ENCODE peak calls at places on chromosome 12, in nine cellular contexts. J is IMR-90, S is testis, P is lower lobe of right lung, H is bronchial epithelial cell, Z is prostate gland, U is PC-9, X is HCT116, N is brain microvascular endothelial cell. E is an unnamed sample. For H3K36me3, the result is how much of the 10 kb centered on the place peaks cover.

GRCh38 chr12:92080390-92081285 is 65.0 kb downstream of the BTG1 start:
- DNase-seq in J (peak), S (no peak), P (no peak), H (peak), Z (peak), U (peak), X (peak), N (peak), E (peak)

GRCh38 chr12:116577149-116577548 is 18.0 kb downstream of the MAP1LC3B2 start:
- DNase-seq in J (peak), S (no peak), P (no peak), H (no peak), Z (no peak), U (no peak), X (no peak), N (no peak), E (no peak)

GRCh38 chr12:4891866-4892265 is 17.8 kb upstream of the KCNA1 start:
- DNase-seq in J (no peak), S (no peak), P (no peak), H (no peak), Z (no peak), U (no peak), X (no peak), N (no peak), E (no peak)

GRCh38 chr12:104649913-104650312 is 193.2 kb downstream of the CHST11 start:
- DNase-seq in J (no peak), S (no peak), P (no peak), H (no peak), Z (no peak), U (no peak), X (no peak), N (no peak), E (no peak)

GRCh38 chr12:80033457-80033856 is 65.9 kb upstream of the OTOGL start:
- DNase-seq in J (peak), S (no peak), P (no peak), H (peak), Z (no peak), U (no peak), X (no peak), N (peak), E (peak)

GRCh38 chr12:111451649-111452129 is 46.0 kb downstream of the SH2B3 start:
- DNase-seq in J (peak), S (peak), P (no peak), H (peak), Z (no peak), U (no peak), X (peak), N (no peak), E (no peak)

GRCh38 chr12:77742631-77743030 is 88.1 kb upstream of the NAV3 start:
- DNase-seq in J (no peak), S (no peak), P (no peak), H (peak), Z (no peak), U (no peak), X (no peak), N (no peak), E (no peak)

GRCh38 chr12:111412007-111412829 is 6.5 kb downstream of the SH2B3 start:
- DNase-seq in J (no peak), S (no peak), P (no peak), H (no peak), Z (no peak), U (no peak), X (no peak), N (no peak), E (no peak)

GRCh38 chr12:58711968-58712367 is 208.3 kb downstream of the LRIG3 start:
- DNase-seq in J (peak), S (no peak), P (no peak), H (no peak), Z (no peak), U (no peak), X (no peak), N (peak), E (no peak)

GRCh38 chr12:51678086-51678724 is 87.2 kb downstream of the SCN8A start:
- DNase-seq in J (peak), S (peak), P (no peak), H (peak), Z (peak), U (peak), X (peak), N (peak), E (peak)

GRCh38 chr12:16568873-16569272 is 37.1 kb downstream of the LMO3 start:
- DNase-seq in J (no peak), S (no peak), P (no peak), H (peak), Z (no peak), U (no peak), X (no peak), N (no peak), E (no peak)
- H3K4me3 ChIP-seq in J (no peak), S (no peak), P (no peak), H (no peak), Z (no peak), U (no peak), X (no peak), N (no peak), E (no peak)

DNA sequence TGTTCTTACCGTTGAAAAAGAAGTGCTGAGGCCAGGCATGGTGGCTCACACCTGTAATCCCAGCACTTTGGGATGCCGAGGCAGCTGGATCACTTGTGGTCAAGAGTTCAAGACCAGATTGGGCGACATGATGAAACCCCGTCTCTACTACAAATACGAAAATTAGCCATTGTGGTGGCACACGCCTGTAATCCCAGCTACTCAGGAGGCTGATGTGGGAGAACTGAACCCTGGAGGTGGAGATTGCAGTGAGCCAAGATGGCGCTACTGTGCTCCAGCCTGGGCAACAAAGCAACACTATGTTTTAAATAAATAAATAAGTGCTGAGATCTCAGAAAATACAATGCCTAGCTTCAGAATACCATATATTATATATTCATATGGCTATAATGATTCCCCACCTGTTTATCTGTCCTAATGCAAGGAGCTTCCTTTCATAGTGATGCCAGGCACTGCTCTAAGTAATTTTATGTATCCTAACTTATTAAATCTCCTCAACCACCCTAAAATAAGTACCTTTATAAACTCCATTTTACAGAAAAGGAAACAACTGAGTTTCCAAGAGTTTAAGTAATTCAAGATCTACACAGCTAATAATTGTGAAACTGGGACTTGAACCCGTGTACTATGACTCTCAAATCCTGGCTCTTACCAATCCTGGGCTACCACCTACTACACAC is 7.3 kb downstream of the PHLDA1 start:
- DNase-seq in J (peak), S (no peak), P (no peak), H (no peak), Z (no peak), U (no peak), X (no peak), N (peak), E (no peak)
- TF ChIP-seq CTCF in J (no peak), S (no peak), P (no peak), H (no peak), Z (no peak), U (no peak), X (no peak), N (peak), E (no peak)

GRCh38 chr12:95513599-95513998 is 37.7 kb downstream of the USP44 start:
- DNase-seq in J (no peak), S (no peak), P (no peak), H (no peak), Z (no peak), U (no peak), X (no peak), N (no peak), E (no peak)

GRCh38 chr12:95505039-95505438 is 31.1 kb downstream of the METAP2 start:
- DNase-seq in J (no peak), S (no peak), P (no peak), H (no peak), Z (no peak), U (no peak), X (no peak), N (no peak), E (no peak)

GRCh38 chr12:95506707-95507523 is 33.0 kb downstream of the METAP2 start:
- DNase-seq in J (peak), S (no peak), P (no peak), H (no peak), Z (no peak), U (no peak), X (no peak), N (peak), E (no peak)

GRCh38 chr12:95511962-95512361 is 38.0 kb downstream of the METAP2 start:
- DNase-seq in J (no peak), S (no peak), P (no peak), H (no peak), Z (no peak), U (no peak), X (no peak), N (no peak), E (no peak)

DNA sequence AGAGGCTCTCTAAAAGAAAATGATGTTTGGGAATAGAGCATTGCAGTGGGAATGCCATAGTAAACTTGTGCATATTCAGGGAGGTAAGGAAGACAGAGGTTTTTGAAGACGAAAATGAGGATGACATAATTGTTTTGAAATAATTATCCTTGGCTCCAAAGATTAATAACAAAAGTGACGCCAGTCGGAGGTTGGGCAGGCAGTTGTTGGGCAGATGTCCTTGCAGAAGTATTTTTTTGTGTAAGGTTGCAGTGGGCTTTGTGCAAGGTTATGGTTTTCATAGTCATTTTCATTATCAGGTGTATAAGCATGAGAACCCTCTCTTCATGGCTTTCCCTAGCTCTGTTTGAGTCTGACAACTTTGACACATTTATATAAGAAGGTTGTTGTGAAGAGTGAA is 35.3 kb downstream of the METAP2 start:
- DNase-seq in J (no peak), S (no peak), P (no peak), H (no peak), Z (no peak), U (no peak), X (no peak), N (no peak), E (no peak)
- H3K36me3 ChIP-seq in J (half or more), S (under half), P (half or more), H (under half), Z (under half), U (under half), X (half or more), N (under half), E (under half)

GRCh38 chr12:31846405-31846804 is 112.8 kb upstream of the RESF1 start:
- DNase-seq in J (no peak), S (no peak), P (no peak), H (no peak), Z (no peak), U (no peak), X (no peak), N (no peak), E (no peak)

GRCh38 chr12:31849090-31849687 is 110.0 kb upstream of the RESF1 start:
- DNase-seq in J (peak), S (no peak), P (no peak), H (no peak), Z (no peak), U (no peak), X (peak), N (peak), E (no peak)

GRCh38 chr12:31853520-31853919 is 105.7 kb upstream of the RESF1 start:
- DNase-seq in J (no peak), S (no peak), P (no peak), H (no peak), Z (no peak), U (no peak), X (no peak), N (no peak), E (no peak)

GRCh38 chr12:31853977-31854376 is 105.2 kb upstream of the RESF1 start:
- DNase-seq in J (no peak), S (no peak), P (no peak), H (no peak), Z (no peak), U (no peak), X (no peak), N (no peak), E (no peak)

DNA sequence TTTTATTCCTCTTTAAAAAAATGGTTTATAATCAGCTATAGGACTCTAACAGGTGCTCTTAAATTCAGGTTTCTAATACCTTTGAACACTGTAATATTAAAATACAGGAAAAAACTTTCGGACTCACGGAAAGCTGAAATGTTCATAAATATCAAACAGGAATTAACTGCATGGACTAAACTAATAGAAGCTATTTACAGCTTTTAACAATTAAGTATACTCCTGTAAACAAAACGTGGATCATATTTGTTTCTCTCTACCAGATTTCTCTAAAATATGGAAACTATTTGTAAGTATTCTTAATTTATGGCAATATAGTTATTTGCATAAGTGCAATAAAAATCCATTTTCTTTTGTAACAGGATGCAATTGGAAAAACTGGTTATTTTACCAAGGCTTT is 108.9 kb upstream of the RESF1 start:
- DNase-seq in J (no peak), S (no peak), P (no peak), H (no peak), Z (no peak), U (no peak), X (no peak), N (no peak), E (no peak)
- H3K4me3 ChIP-seq in J (no peak), S (no peak), P (no peak), H (no peak), Z (no peak), U (no peak), X (no peak), N (no peak), E (no peak)

GRCh38 chr12:47698631-47699030 is 7.2 kb downstream of the RPAP3 start:
- DNase-seq in J (no peak), S (no peak), P (no peak), H (no peak), Z (no peak), U (no peak), X (no peak), N (no peak), E (no peak)

GRCh38 chr12:47700263-47700662 is 5.6 kb downstream of the RPAP3 start:
- DNase-seq in J (no peak), S (no peak), P (no peak), H (no peak), Z (no peak), U (no peak), X (no peak), N (no peak), E (no peak)

DNA sequence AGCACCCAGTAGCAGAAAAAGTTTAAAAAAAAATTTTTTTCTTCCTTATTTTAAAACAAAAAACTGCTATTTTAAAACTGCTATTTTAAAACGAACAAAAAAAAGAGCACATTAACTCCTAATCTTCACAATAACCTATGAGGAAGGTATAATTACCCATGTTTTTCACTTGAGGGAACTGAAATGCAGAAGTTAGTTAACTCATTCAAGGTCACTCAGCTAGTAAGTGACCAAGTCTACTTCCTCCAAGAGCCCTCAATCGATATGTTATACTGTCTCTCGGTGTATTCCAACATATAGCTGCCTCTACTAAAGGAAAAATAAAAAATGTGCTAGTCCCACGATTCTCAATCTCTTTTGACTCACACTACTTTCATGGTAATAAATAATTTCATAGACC is 7.8 kb downstream of the RPAP3 start:
- DNase-seq in J (no peak), S (no peak), P (no peak), H (no peak), Z (no peak), U (no peak), X (no peak), N (no peak), E (no peak)
- TF ChIP-seq CTCF in J (no peak), S (no peak), P (no peak), H (no peak), Z (no peak), U (no peak), X (no peak), N (no peak), E (no peak)

GRCh38 chr12:123748171-123748570 is 13.9 kb upstream of the DNAH10 start:
- DNase-seq in J (no peak), S (no peak), P (no peak), H (no peak), Z (no peak), U (no peak), X (no peak), N (no peak), E (no peak)

GRCh38 chr12:123743002-123743401 is 19.1 kb upstream of the DNAH10 start:
- DNase-seq in J (no peak), S (no peak), P (no peak), H (no peak), Z (no peak), U (no peak), X (no peak), N (no peak), E (no peak)

GRCh38 chr12:123747309-123747708 is 14.8 kb upstream of the DNAH10 start:
- DNase-seq in J (no peak), S (no peak), P (no peak), H (peak), Z (no peak), U (no peak), X (no peak), N (no peak), E (no peak)

GRCh38 chr12:123741937-123742572 is 20.0 kb upstream of the DNAH10 start:
- DNase-seq in J (no peak), S (no peak), P (no peak), H (no peak), Z (no peak), U (no peak), X (no peak), N (no peak), E (no peak)

DNA sequence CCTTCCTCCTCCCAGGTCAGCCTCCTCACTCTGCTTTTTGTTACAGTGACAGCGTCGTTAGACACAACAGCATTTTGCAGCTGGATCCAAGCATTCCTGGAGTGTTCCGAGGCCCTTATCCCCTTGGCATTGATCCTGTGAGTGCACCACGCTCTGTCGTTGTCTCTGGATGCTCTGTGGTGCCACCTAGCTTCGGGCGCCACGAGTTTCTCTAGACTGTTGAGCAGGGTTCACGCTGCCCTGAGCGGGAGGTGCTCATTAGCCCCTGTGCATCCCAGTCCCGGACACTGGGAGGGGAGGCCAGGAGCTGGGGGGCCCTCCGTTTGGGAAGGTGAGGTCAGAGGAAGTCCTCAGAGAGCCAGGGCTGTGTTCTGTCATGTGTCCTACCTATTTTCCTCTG is 17.3 kb upstream of the DNAH10 start:
- DNase-seq in J (no peak), S (peak), P (no peak), H (no peak), Z (no peak), U (no peak), X (no peak), N (no peak), E (no peak)
- H3K36me3 ChIP-seq in J (under half), S (under half), P (half or more), H (under half), Z (under half), U (under half), X (under half), N (under half), E (under half)